ENCODE peak calls at places on chromosomes 4 and X, in nine cellular contexts. X is psoas muscle; V is Peyer's patch; F is CD8-positive, alpha-beta memory T cell; E is mesendoderm; P is tibial artery; T is PC-9; K is uterus; A is CD8-positive, alpha-beta T cell. W is an unnamed sample. For H3K4me1, the result is how much of the 10 kb centered on the place peaks cover.

GRCh38 chr4:139978692-139979091 is 175.3 kb downstream of the MAML3 start:
- DNase-seq in A (no peak), P (no peak), K (no peak), E (no peak), T (no peak), V (no peak), F (no peak), X (no peak), W (no peak)

GRCh38 chr4:15651682-15652081 is 3.5 kb downstream of the FBXL5 start:
- DNase-seq in V (no peak), P (no peak), T (no peak), X (no peak), E (no peak), F (peak), A (no peak), K (no peak), W (no peak)

GRCh38 chr4:73405138-73405537 is 1.1 kb downstream of the ALB start:
- DNase-seq in A (no peak), T (no peak), K (no peak), P (no peak), V (no peak), E (no peak), F (no peak), X (no peak), W (no peak)

GRCh38 chrX:136250191-136251041 is 784 bp downstream of the MAP7D3 start:
- DNase-seq in P (no peak), K (no peak), E (peak), A (peak), F (peak), X (peak), V (no peak), T (peak), W (no peak)

GRCh38 chr4:86846921-86847320 is 2.3 kb downstream of the SLC10A6 start:
- DNase-seq in X (no peak), V (no peak), A (no peak), P (no peak), K (no peak), T (no peak), E (no peak), F (no peak), W (no peak)

GRCh38 chr4:13403833-13404232 is 80.3 kb downstream of the RAB28 start:
- DNase-seq in V (no peak), P (no peak), A (no peak), F (no peak), T (no peak), E (no peak), X (no peak), K (no peak), W (no peak)

GRCh38 chrX:118513120-118513899 is 17.7 kb downstream of the DOCK11 start:
- DNase-seq in F (no peak), E (no peak), P (no peak), V (no peak), A (no peak), K (no peak), T (no peak), X (no peak), W (no peak)

GRCh38 chr4:164614999-164615398 is 138.9 kb upstream of the SMIM31 start:
- DNase-seq in E (peak), T (no peak), V (no peak), P (no peak), X (no peak), A (no peak), K (no peak), F (no peak), W (no peak)

GRCh38 chr4:47224361-47224760 is 193.0 kb downstream of the GABRB1 start:
- DNase-seq in A (no peak), T (no peak), V (no peak), K (no peak), X (no peak), F (no peak), P (no peak), E (no peak), W (no peak)

GRCh38 chr4:103091601-103092223 is 7.9 kb downstream of the BDH2 start:
- DNase-seq in K (peak), F (peak), P (no peak), A (peak), E (peak), V (no peak), T (peak), X (no peak), W (peak)

GRCh38 chr4:75895744-75896314 is 6.4 kb downstream of the PPEF2 start:
- DNase-seq in A (no peak), X (no peak), E (peak), V (no peak), T (no peak), P (no peak), K (no peak), F (peak), W (no peak)

GRCh38 chr4:48787031-48787430 is 7.0 kb upstream of the FRYL start:
- DNase-seq in F (no peak), P (no peak), X (no peak), K (peak), T (no peak), E (no peak), A (no peak), V (no peak), W (no peak)

GRCh38 chr4:153582954-153583456 is 101.1 kb upstream of the TLR2 start:
- DNase-seq in E (no peak), V (no peak), X (no peak), A (no peak), F (no peak), T (no peak), P (no peak), K (no peak), W (no peak)

GRCh38 chr4:47287735-47288134 is 175.8 kb downstream of the COMMD8 start:
- DNase-seq in F (no peak), A (no peak), X (no peak), E (peak), T (no peak), P (no peak), V (no peak), K (no peak), W (no peak)

GRCh38 chr4:1407657-1408333 is 1.6 kb upstream of the NKX1-1 start:
- DNase-seq in T (no peak), K (no peak), P (no peak), E (no peak), X (no peak), F (no peak), V (no peak), A (no peak), W (no peak)

GRCh38 chrX:107718156-107718621 is 57.4 kb downstream of the TSC22D3 start:
- DNase-seq in X (peak), E (peak), K (peak), T (peak), P (peak), V (no peak), A (peak), F (peak), W (peak)

GRCh38 chr4:11487876-11488545 is 59.3 kb upstream of the HS3ST1 start:
- DNase-seq in T (no peak), F (no peak), K (no peak), A (no peak), V (no peak), X (no peak), E (no peak), P (no peak), W (no peak)

GRCh38 chrX:134172588-134173259 is 64.3 kb upstream of the CCDC160 start:
- DNase-seq in A (peak), X (peak), E (peak), V (peak), P (no peak), F (peak), T (no peak), K (no peak), W (no peak)

GRCh38 chr4:103996059-103996458 is 276.3 kb upstream of the TACR3 start:
- DNase-seq in A (no peak), F (no peak), X (no peak), P (no peak), T (peak), V (no peak), K (no peak), E (peak), W (no peak)

GRCh38 chrX:136147320-136147901 is at the start of gene FHL1:
- DNase-seq in T (no peak), E (peak), F (peak), P (peak), K (peak), X (peak), A (peak), V (peak), W (peak)

DNA sequence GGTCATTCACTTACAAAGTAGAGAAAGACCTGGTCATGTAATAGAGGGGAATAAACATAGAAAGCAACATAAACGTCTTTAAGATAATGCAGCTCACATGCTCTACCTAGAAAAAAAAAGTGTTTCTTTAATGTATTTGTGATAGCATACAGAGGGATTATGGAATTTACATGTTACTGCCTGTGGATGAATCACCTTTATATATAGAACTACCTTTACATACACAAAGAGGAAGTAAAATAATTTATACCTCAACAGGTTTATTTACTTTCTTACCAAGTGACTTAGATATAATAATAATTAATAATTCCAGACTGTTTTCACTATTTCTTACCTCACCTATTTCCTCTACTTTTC is 81.5 kb downstream of the PPP3CA start:
- DNase-seq in A (no peak), V (no peak), K (no peak), T (no peak), F (no peak), P (no peak), X (no peak), E (no peak), W (no peak)
- H3K4me1 ChIP-seq in A (under half), V (under half), K (under half), T (under half), F (under half), P (under half), X (under half), E (under half), W (under half)

GRCh38 chr4:174135530-174135929 is 147.9 kb downstream of the FBXO8 start:
- DNase-seq in P (no peak), E (no peak), F (no peak), K (no peak), X (no peak), T (no peak), V (no peak), A (no peak), W (no peak)
- H3K4me3 ChIP-seq in P (peak), E (no peak), F (no peak), K (peak), X (peak), T (no peak), V (no peak), A (no peak), W (no peak)

GRCh38 chrX:129769467-129770154 is 10.1 kb upstream of the SASH3 start:
- DNase-seq in V (no peak), A (peak), K (no peak), T (no peak), E (no peak), X (no peak), P (no peak), F (peak), W (peak)

GRCh38 chrX:129772796-129773431 is 6.8 kb upstream of the SASH3 start:
- DNase-seq in T (no peak), A (peak), F (no peak), V (peak), K (no peak), X (peak), P (peak), E (no peak), W (no peak)

GRCh38 chrX:129777218-129777768 is 2.5 kb upstream of the SASH3 start:
- DNase-seq in P (peak), T (peak), X (peak), F (peak), V (peak), E (no peak), A (peak), K (no peak), W (peak)

GRCh38 chrX:129771266-129771995 is 8.3 kb upstream of the SASH3 start:
- DNase-seq in A (no peak), X (no peak), K (no peak), F (peak), T (no peak), P (no peak), V (no peak), E (no peak), W (no peak)

GRCh38 chrX:129773649-129774458 is 5.9 kb upstream of the SASH3 start:
- DNase-seq in F (no peak), V (peak), T (no peak), K (no peak), A (no peak), P (no peak), X (no peak), E (no peak), W (no peak)
- H3K4me1 ChIP-seq in F (half or more), V (under half), T (under half), K (under half), A (half or more), P (under half), X (under half), E (under half), W (half or more)

GRCh38 chr4:168830777-168831512 is 179.1 kb downstream of the CBR4 start:
- DNase-seq in E (no peak), K (no peak), A (no peak), T (no peak), X (no peak), V (no peak), P (no peak), F (no peak), W (no peak)

GRCh38 chr4:168835880-168836454 is 174.1 kb downstream of the CBR4 start:
- DNase-seq in E (no peak), X (no peak), P (no peak), K (no peak), A (no peak), F (no peak), V (no peak), T (no peak), W (no peak)

GRCh38 chr4:168831585-168831918 is 178.5 kb downstream of the CBR4 start:
- DNase-seq in T (no peak), X (no peak), P (no peak), E (no peak), K (no peak), F (no peak), A (no peak), V (no peak), W (no peak)

GRCh38 chr4:168831919-168832745 is 177.9 kb downstream of the CBR4 start:
- DNase-seq in T (peak), V (peak), X (peak), E (peak), A (peak), F (peak), K (peak), P (peak), W (peak)

DNA sequence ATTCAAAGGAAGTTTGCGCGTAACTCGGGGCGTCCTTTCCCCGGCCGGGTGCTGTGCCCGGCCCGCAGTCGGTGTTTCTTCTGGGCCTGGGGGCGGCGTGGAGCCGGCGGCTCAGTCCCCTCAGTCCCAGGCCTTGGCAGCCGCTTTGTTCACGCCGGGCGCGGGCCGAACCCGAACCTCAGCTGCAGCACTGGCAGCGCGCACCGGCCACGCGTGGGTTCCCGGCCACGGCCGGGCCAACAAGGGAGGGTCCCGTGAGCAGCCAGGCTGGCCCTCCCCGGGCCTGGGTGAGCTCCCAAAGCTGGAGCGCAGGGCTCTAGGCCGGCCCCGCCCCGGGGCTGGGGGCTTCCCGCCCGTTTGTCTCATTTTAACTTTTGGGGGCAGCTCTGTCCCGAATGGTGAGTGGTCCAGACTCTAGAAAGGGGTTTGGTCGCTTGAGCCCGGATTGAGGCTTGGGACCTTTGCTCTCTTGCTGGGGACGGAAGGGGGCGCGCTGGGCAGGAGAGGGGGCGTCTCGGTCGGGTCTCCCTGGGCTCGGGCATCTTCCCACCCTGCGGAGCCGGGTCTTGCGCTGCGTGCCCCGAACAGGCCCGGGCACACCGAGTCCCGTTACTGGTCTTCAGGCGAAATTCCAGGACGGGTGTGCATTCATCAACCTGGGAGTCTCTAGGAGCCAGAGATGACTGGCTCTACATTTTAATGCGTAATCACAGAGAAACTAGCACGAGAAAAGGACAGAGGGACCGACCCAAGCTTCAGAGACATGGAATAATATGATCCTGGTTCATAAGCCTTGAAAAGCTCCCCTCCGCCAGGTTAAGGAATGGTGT is 177.1 kb downstream of the CBR4 start:
- DNase-seq in X (peak), P (peak), T (peak), K (peak), A (no peak), F (no peak), E (peak), V (peak), W (no peak)
- H3K4me3 ChIP-seq in X (peak), P (peak), T (peak), K (peak), A (peak), F (peak), E (peak), V (peak), W (peak)

GRCh38 chr4:30600246-30600645 is 119.9 kb upstream of the PCDH7 start:
- DNase-seq in E (peak), K (no peak), X (no peak), P (no peak), F (no peak), V (no peak), T (no peak), A (no peak), W (no peak)

GRCh38 chr4:30610361-30610760 is 109.8 kb upstream of the PCDH7 start:
- DNase-seq in X (no peak), K (no peak), A (no peak), T (no peak), P (no peak), F (no peak), E (no peak), V (no peak), W (no peak)

GRCh38 chr4:30605616-30606015 is 114.6 kb upstream of the PCDH7 start:
- DNase-seq in A (no peak), K (no peak), P (no peak), X (no peak), F (no peak), V (no peak), E (peak), T (no peak), W (no peak)
- H3K4me1 ChIP-seq in A (under half), K (under half), P (under half), X (under half), F (under half), V (under half), E (under half), T (under half), W (under half)

GRCh38 chrX:49059209-49060191 is 701 bp downstream of the CCDC120 start:
- DNase-seq in F (no peak), K (no peak), A (no peak), T (peak), X (no peak), V (peak), E (no peak), P (no peak), W (no peak)

GRCh38 chrX:49060914-49061313 is 2.1 kb downstream of the CCDC120 start:
- DNase-seq in P (no peak), V (no peak), T (no peak), E (no peak), X (no peak), A (no peak), F (no peak), K (no peak), W (no peak)

GRCh38 chrX:49061490-49061889 is 2.7 kb downstream of the CCDC120 start:
- DNase-seq in F (no peak), X (no peak), E (no peak), K (no peak), A (no peak), V (no peak), P (no peak), T (no peak), W (no peak)

GRCh38 chrX:49061916-49062315 is 3.1 kb downstream of the CCDC120 start:
- DNase-seq in A (no peak), F (no peak), T (no peak), X (no peak), V (no peak), K (no peak), E (no peak), P (no peak), W (no peak)

DNA sequence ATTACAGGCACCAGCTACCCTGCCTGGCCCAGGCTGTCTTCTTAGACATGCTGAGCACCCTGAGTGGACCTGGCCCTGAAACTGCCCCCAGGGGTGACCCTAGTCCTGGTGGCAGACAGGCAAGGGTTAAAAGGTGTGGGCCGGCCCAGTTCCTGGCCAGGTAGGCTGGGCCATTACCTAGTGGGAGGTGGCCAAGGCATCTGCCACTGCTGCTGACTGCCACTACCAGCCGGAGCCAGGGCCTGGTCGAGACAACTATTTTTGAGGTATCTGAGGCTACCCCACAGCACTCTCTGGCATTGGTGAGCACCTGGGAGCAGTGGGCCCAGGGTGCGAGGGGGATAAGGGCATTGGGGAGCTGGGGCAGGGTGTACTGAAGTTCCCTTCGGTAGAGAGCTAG is at the start of gene CCDC120:
- DNase-seq in E (peak), P (no peak), X (no peak), F (no peak), A (no peak), V (peak), T (no peak), K (no peak), W (no peak)
- H3K4me3 ChIP-seq in E (peak), P (no peak), X (no peak), F (no peak), A (no peak), V (peak), T (peak), K (no peak), W (no peak)

GRCh38 chr4:184811484-184812180 is 14.1 kb downstream of the ACSL1 start:
- DNase-seq in A (no peak), E (no peak), F (no peak), P (peak), V (no peak), T (no peak), K (peak), X (peak), W (no peak)
- H3K4me1 ChIP-seq in A (under half), E (under half), F (under half), P (under half), V (under half), T (half or more), K (under half), X (half or more), W (under half)

GRCh38 chr4:142402156-142402555 is 443.9 kb downstream of the INPP4B start:
- DNase-seq in F (no peak), X (no peak), T (no peak), P (no peak), E (peak), K (no peak), V (no peak), A (no peak), W (no peak)
- H3K4me3 ChIP-seq in F (peak), X (peak), T (no peak), P (no peak), E (no peak), K (no peak), V (no peak), A (peak), W (peak)

GRCh38 chr4:10020871-10021676 is at the start of gene SLC2A9:
- DNase-seq in P (peak), A (no peak), X (no peak), K (no peak), E (no peak), V (no peak), T (no peak), F (no peak), W (no peak)
- H3K4me1 ChIP-seq in P (under half), A (under half), X (under half), K (under half), E (under half), V (under half), T (under half), F (under half), W (under half)

W was measured in effector memory CD4-positive, alpha-beta T cell.